ENCODE peak calls at places on chromosome 1, in seven cellular contexts. M is Panc1; C is CD8-positive, alpha-beta T cell; J is PC-3; X is IMR-90; P is left ventricle myocardium inferior; Q is SJSA1. I is an unnamed sample.

GRCh38 chr1:59499956-59500569 is 203.2 kb downstream of the FGGY start:
- DNase-seq in M (no peak), C (no peak), J (peak; percentile 56), X (no peak), P (no peak), Q (no peak), I (no peak)

GRCh38 chr1:145961425-145962156 is 2.8 kb downstream of the ANKRD34A start:
- DNase-seq in M (no peak), C (peak; percentile 47), J (peak; percentile 40), X (no peak), P (peak; percentile 42), Q (no peak), I (no peak)

GRCh38 chr1:235018720-235019444 is 109.8 kb downstream of the TOMM20 start:
- DNase-seq in M (no peak), C (no peak), J (no peak), X (no peak), P (no peak), Q (no peak), I (no peak)

GRCh38 chr1:1914101-1914811 is 804 bp upstream of the CALML6 start:
- DNase-seq in M (no peak), C (no peak), J (no peak), X (no peak), P (no peak), Q (no peak), I (peak; percentile 52)

GRCh38 chr1:208268541-208269337 is 24.6 kb upstream of the PLXNA2 start:
- DNase-seq in M (no peak), C (no peak), J (no peak), X (no peak), P (no peak), Q (no peak), I (no peak)

GRCh38 chr1:172531846-172532699 is 877 bp upstream of the SUCO start:
- DNase-seq in M (peak; percentile 98), C (peak; percentile 93), J (peak; percentile 100), X (peak; percentile 99), P (peak; percentile 77), Q (peak; percentile 92), I (peak; percentile 89)

GRCh38 chr1:212315907-212316306 is 30.7 kb downstream of the PPP2R5A start:
- DNase-seq in M (no peak), C (no peak), J (peak; percentile 65), X (no peak), P (no peak), Q (no peak), I (no peak)

GRCh38 chr1:110976089-110976488 is 12.4 kb upstream of the LRIF1 start:
- DNase-seq in M (no peak), C (no peak), J (peak; percentile 69), X (peak; percentile 33), P (no peak), Q (no peak), I (no peak)

GRCh38 chr1:93707956-93708355 is 26.3 kb upstream of the BCAR3 start:
- DNase-seq in M (no peak), C (no peak), J (no peak), X (no peak), P (no peak), Q (no peak), I (no peak)

DNA sequence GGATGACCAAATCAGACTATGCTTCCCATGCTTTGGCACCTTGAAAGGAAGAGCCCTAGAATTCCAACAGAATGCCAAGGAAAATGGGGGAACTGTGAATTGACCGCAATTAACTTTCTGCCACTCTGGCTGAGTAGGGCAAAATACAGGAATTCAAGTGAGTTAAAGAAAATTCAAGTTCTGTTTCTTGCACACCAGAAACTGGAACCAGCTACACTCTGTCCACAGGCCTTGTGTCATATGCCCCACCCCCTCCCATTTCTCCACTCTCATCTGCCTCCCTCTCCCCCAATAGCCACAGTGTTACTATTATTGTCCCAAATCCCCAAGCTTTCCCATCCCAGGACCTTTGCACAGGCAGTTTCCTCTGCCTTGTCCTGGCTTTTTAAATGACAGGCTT is 4.2 kb upstream of the STK40 start:
- DNase-seq in M (no peak), C (no peak), J (no peak), X (no peak), P (no peak), Q (no peak), I (no peak)
- H3K36me3 ChIP-seq in M (no peaks in the 10 kb centered on the region), C (peaks cover 23% of the 10 kb centered on the region), J (peaks cover 12% of the 10 kb centered on the region), X (peaks cover 23% of the 10 kb centered on the region), P (peaks cover 39% of the 10 kb centered on the region), Q (peaks cover 48% of the 10 kb centered on the region), I (peaks cover 12% of the 10 kb centered on the region)

DNA sequence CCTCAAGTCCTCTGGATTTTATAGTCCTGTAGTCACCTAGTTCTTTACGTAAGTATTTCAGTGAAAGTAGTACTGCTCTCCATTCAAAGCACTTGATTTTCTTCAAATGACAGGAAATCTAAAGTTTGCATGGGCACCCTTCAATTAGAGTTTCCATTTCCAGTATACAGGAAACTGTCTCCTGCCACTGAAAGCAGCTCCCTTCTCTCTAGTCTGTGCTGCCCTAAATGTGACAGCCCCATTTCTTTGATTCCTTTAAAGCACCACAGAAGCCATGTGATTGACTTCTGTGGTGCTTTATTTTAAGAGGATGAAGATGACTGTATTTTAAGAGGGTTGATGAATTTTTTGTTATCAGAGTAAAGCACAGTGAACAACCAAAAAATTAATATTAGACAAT is 226.1 kb downstream of the DNAH14 start:
- DNase-seq in M (no peak), C (no peak), J (no peak), X (no peak), P (no peak), Q (no peak), I (no peak)
- H3K4me3 ChIP-seq in M (no peak overlapping the region), C (no peak overlapping the region), J (no peak overlapping the region), X (no peak overlapping the region), P (no peak overlapping the region), Q (no peak overlapping the region), I (no peak overlapping the region)

DNA sequence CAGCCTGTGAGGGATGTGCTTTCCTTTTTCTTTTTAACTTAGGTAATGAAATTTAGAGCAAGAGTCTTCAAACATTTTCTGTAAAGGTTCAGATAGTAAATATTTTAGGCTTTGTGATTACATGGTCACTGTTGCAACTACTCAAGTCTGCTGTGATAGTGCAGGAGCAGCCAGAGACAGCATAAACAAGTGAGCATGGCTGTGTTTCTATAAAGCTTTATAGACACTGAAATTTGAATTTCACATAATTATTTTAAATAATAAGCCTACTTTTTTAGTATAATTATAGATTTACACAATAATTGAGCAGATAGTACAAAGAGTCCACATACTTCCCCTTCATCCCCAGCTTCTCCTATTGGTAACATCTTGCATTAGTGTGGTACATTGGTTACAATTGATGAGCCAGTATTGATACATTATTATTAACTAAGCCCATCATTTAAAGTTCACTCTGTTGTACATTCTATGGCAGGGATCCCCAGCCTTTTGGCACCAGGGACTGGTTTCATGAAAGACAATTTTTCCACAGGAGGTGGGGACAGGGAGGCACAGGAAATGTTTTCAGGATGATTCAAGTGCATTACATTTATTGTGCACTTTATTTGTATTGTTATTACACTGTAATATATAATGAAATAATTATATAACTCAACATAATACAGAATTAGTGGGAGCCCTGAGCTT is 3.0 kb downstream of the ATF6 start:
- DNase-seq in M (no peak), C (no peak), J (peak; percentile 41), X (no peak), P (no peak), Q (no peak), I (no peak)
- H3K4me1 ChIP-seq in M (peaks cover 4% of the 10 kb centered on the region), C (peaks cover 65% of the 10 kb centered on the region), J (peaks cover 26% of the 10 kb centered on the region), X (no peaks in the 10 kb centered on the region), P (peaks cover 74% of the 10 kb centered on the region), Q (peaks cover 4% of the 10 kb centered on the region), I (peaks cover 3% of the 10 kb centered on the region)

DNA sequence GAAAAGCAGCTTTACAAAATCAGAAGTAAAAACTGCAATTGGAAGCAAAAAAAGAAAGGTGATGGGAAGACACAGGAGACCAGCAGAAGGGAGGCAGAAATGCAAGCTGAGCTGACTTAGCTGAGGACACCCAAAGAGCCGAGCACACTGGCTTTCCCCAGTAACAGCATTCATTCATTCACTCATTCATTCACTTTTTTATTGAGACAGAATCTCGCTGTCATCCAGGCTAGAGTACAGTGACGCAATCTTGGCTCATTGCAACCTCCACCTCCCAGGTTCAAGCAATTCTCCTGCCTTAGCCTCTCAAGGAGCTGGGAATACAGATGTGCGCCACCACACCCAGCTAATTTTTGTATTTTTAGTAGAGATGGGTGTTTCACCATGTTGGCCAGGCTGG is 8.2 kb downstream of the ANGPTL7 start:
- DNase-seq in M (no peak), C (no peak), J (no peak), X (no peak), P (no peak), Q (no peak), I (no peak)
- H3K36me3 ChIP-seq in M (peaks cover 14% of the 10 kb centered on the region), C (peaks cover 41% of the 10 kb centered on the region), J (peaks cover 46% of the 10 kb centered on the region), X (peaks cover 33% of the 10 kb centered on the region), P (peaks cover 91% of the 10 kb centered on the region), Q (peaks cover 74% of the 10 kb centered on the region), I (peaks cover 77% of the 10 kb centered on the region)

GRCh38 chr1:101124405-101124804 is 98.8 kb upstream of the DPH5 start:
- DNase-seq in M (no peak), C (no peak), J (peak; percentile 33), X (no peak), P (no peak), Q (no peak), I (no peak)

GRCh38 chr1:101120868-101121267 is 95.3 kb upstream of the DPH5 start:
- DNase-seq in M (no peak), C (no peak), J (no peak), X (peak; percentile 16), P (no peak), Q (no peak), I (no peak)

GRCh38 chr1:101121515-101121914 is 95.9 kb upstream of the DPH5 start:
- DNase-seq in M (no peak), C (no peak), J (no peak), X (no peak), P (no peak), Q (no peak), I (no peak)

GRCh38 chr1:101121975-101122374 is 96.4 kb upstream of the DPH5 start:
- DNase-seq in M (no peak), C (no peak), J (no peak), X (no peak), P (no peak), Q (no peak), I (no peak)

DNA sequence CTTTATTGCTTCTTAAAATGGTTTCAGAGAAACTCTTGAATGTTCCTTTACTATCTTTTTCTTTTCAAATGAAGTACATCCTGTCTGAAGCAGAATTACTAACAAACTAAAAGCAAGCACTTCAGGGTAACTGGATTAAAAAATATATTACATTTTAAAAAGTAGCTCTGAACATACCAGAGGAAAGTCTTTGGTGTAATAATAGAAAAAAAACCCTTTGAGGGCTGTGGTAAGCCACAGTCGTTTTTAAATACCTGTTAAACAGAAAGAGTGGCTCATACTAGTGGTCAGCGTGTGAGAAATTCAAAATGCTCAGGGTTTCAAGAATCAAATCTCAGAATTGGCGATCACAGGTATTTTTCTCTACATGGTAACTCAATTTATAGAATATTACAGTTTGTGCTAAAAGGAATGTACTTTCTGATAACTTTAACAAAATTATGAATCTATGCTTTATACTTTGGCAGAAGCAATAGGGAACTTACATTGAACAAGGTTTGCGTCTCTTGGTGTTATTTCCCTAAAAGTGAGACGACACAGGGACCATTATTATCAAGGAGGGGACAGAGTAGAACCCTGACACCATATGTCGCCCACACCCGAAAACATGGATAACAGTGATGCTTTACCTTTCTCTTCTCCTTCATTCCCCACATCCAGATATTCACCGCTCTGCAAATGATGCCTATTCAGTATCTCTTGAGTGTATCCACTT is 97.0 kb upstream of the DPH5 start:
- DNase-seq in M (no peak), C (no peak), J (no peak), X (no peak), P (no peak), Q (no peak), I (no peak)
- H3K4me3 ChIP-seq in M (no peak overlapping the region), C (no peak overlapping the region), J (no peak overlapping the region), X (no peak overlapping the region), P (no peak overlapping the region), Q (no peak overlapping the region), I (no peak overlapping the region)

I was measured in RWPE2.